ENCODE peak calls at places on chromosomes 6 and 20, in five cellular contexts. N is bronchial epithelial cell, F is foreskin fibroblast, L is heart right ventricle, E is lower lobe of right lung. V is an unnamed sample.

GRCh38 chr6:115216835-115217234 is 843.9 kb downstream of the FRK start:
- DNase-seq in N (no peak), F (no peak), E (no peak), L (no peak), V (no peak)

GRCh38 chr20:54132612-54133433 is 41.0 kb downstream of the CYP24A1 start:
- DNase-seq in F (peak), N (peak), L (no peak), E (no peak), V (no peak)

GRCh38 chr6:146968041-146968760 is 236.0 kb upstream of the STXBP5 start:
- DNase-seq in E (no peak), N (peak), L (no peak), F (peak), V (no peak)

GRCh38 chr20:39269031-39269461 is 306.9 kb downstream of the DHX35 start:
- DNase-seq in F (peak), N (peak), L (peak), E (peak), V (peak)

GRCh38 chr20:62928246-62928939 is 2.1 kb upstream of the DIDO1 start:
- DNase-seq in F (peak), L (no peak), E (peak), N (no peak), V (no peak)

GRCh38 chr6:15063253-15063853 is 182.5 kb upstream of the JARID2 start:
- DNase-seq in L (peak), N (peak), E (peak), F (peak), V (no peak)

GRCh38 chr20:60055740-60056139 is 97.5 kb downstream of the CDH26 start:
- DNase-seq in E (peak), L (peak), N (peak), F (peak), V (peak)

GRCh38 chr6:37365791-37366190 is 12.0 kb downstream of the RNF8 start:
- DNase-seq in F (peak), E (no peak), N (peak), L (no peak), V (no peak)

GRCh38 chr20:51769941-51770615 is 1.9 kb upstream of the ATP9A start:
- DNase-seq in F (peak), E (no peak), N (no peak), L (no peak), V (no peak)

GRCh38 chr6:25088513-25088912 is 152.8 kb upstream of the RIPOR2 start:
- DNase-seq in N (peak), L (no peak), E (no peak), F (peak), V (no peak)

GRCh38 chr20:50532231-50532630 is 22.0 kb downstream of the PTPN1 start:
- DNase-seq in E (no peak), F (no peak), N (no peak), L (no peak), V (no peak)

GRCh38 chr6:90284236-90284744 is 12.4 kb downstream of the BACH2 start:
- DNase-seq in F (peak), N (peak), E (no peak), L (no peak), V (no peak)

GRCh38 chr6:117441824-117442264 is 16.1 kb upstream of the ROS1 start:
- DNase-seq in L (no peak), N (peak), F (peak), E (no peak), V (no peak)

GRCh38 chr6:79115557-79115956 is 37.5 kb upstream of the PHIP start:
- DNase-seq in F (no peak), N (no peak), L (no peak), E (no peak), V (no peak)

GRCh38 chr6:15754035-15754705 is 91.3 kb upstream of the DTNBP1 start:
- DNase-seq in L (no peak), F (peak), N (peak), E (no peak), V (no peak)

GRCh38 chr20:35174458-35175216 is 2.8 kb downstream of the PROCR start:
- DNase-seq in N (no peak), E (no peak), L (no peak), F (no peak), V (peak)

GRCh38 chr20:37309290-37309689 is 19.8 kb downstream of the MANBAL start:
- DNase-seq in F (no peak), L (no peak), E (no peak), N (no peak), V (no peak)

GRCh38 chr6:45921703-45922270 is 93.9 kb downstream of the CLIC5 start:
- DNase-seq in L (peak), N (no peak), F (no peak), E (no peak), V (no peak)

DNA sequence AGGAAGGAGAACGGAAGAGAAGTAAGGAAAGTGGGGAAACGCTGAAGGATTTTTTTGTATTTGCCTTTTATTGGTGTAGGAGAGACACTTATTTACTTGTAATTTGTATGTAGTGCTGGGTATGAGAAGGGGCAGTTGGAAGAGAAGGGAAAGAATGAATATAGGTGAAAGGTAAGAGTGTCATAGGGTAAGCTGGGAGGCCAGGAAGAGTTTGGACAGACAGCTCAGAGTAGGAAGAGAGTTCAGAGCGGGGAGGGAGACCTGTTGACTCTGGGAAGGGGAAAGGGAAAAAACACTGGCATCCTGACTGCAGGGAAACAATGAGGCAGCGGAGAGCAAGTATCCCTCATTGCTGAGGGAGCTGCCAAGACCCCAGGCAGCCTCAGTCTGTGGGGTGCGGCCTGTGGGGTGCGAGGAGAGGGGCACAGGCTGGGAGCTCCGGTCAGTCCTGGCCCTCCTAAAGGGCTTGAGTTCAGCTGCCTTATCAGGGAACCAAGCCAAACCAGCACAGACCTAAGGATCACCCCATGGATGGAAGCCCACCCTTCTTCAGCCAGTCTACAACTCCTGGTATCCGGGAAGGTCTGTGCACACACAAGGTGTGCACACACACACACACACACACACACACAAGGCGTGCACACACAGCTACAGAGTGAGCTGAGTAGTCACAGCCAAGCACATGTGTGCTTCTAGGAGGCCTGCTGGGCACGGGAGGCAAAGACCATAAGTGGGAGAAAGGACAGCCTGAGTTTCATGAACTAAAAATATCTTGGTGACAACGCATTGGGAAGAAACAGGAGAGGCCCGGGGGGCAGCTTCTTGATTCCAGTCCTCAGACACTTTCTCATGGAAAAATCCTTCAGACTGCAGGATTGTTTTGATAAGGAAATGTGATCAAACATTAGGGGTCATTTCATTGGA is 2.9 kb downstream of the TRAF3IP2 start:
- DNase-seq in L (peak), N (no peak), F (peak), E (no peak), V (peak)
- H3K4me3 ChIP-seq in L (no peak), N (no peak), F (peak), E (peak), V (no peak)

DNA sequence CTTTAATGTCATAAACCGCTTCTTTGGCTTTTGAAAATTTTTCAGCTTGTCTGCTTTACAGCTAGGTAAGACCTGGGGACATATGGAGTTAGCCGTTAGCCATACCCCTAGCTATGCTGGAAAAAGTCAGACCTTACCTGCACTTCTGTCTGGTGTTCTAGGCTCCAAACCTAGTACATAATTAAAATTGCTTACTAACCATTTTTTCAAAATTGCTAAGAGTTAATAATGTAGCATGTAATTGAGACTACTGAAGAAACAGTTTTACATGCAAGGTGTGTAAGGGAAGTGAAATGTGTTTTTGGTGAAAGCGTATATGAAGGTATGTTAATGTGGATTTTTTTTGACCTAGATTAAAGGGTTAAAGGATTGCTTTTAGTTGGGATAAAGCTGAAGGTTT is 336.9 kb downstream of the RNF144B start:
- DNase-seq in N (no peak), E (no peak), F (no peak), L (no peak), V (no peak)
- H3K4me3 ChIP-seq in N (no peak), E (no peak), F (no peak), L (no peak), V (no peak)

DNA sequence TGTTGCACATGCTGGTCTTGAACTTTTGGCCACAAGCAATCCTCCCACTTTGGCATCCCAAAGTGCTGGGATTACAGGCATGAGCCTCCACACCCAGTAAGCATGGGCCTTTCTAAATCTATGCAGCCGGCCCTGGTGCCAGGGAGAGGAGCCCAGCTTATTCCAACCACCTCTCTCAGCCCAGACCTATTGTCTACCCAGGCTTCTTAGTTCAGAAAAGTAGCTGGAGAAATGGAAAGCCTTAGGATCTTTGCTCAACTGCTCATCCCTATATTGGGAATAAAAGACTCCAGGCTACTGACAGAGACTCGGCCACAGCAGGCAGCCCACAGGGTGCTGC is 7.8 kb upstream of the PCIF1 start:
- DNase-seq in L (no peak), E (no peak), F (no peak), N (no peak), V (no peak)
- H3K4me3 ChIP-seq in L (no peak), E (no peak), F (no peak), N (no peak), V (no peak)

GRCh38 chr20:1185316-1185741 is 548 bp upstream of the TMEM74B start:
- DNase-seq in N (no peak), L (no peak), F (peak), E (no peak), V (no peak)

GRCh38 chr20:1184260-1184637 is 532 bp downstream of the TMEM74B start:
- DNase-seq in F (peak), L (no peak), E (no peak), N (no peak), V (no peak)

GRCh38 chr20:1185781-1186334 is 1.1 kb upstream of the TMEM74B start:
- DNase-seq in N (peak), L (peak), E (peak), F (peak), V (no peak)

GRCh38 chr20:1183153-1183552 is 1.6 kb downstream of the TMEM74B start:
- DNase-seq in L (no peak), N (no peak), F (no peak), E (no peak), V (no peak)

DNA sequence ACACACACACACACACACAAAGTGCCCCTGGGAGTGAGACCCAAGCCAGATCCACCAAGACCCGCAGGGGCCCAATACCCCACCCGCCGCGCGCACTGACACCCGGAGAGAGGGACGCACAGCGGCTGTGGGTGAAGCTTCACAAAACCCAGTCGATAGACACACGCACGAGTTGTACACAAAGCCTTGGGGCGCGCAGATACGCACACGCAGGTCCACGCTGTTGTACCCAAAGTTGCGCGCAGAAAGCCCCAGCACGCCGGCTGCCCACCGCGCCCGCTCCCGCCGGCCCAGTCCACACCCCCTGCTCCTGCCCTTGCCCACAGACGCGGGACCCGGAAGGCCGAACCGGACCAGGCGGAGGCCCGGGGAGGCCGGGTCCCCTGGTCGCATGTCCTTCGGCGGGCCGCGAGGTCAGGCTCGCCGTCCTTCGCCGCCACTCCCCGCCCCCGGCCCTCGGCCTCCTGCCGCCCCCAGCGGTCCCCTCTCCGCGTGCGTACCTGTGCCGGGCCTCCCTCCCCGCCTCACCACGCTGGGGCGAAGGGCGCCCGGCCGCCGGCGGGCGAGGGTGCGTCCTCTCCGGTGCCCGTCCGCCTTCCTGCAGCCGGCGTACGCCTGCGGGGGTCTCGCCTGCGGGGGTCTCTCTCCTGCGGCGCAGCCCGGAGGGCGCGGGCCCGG is at the start of gene TMEM74B:
- DNase-seq in L (no peak), N (no peak), F (peak), E (no peak), V (no peak)
- H3K4me3 ChIP-seq in L (peak), N (peak), F (peak), E (peak), V (peak)

GRCh38 chr6:1850581-1851157 is 241.0 kb downstream of the FOXC1 start:
- DNase-seq in F (no peak), E (no peak), N (no peak), L (no peak), V (no peak)
- H3K4me3 ChIP-seq in F (no peak), E (no peak), N (no peak), L (no peak), V (no peak)

DNA sequence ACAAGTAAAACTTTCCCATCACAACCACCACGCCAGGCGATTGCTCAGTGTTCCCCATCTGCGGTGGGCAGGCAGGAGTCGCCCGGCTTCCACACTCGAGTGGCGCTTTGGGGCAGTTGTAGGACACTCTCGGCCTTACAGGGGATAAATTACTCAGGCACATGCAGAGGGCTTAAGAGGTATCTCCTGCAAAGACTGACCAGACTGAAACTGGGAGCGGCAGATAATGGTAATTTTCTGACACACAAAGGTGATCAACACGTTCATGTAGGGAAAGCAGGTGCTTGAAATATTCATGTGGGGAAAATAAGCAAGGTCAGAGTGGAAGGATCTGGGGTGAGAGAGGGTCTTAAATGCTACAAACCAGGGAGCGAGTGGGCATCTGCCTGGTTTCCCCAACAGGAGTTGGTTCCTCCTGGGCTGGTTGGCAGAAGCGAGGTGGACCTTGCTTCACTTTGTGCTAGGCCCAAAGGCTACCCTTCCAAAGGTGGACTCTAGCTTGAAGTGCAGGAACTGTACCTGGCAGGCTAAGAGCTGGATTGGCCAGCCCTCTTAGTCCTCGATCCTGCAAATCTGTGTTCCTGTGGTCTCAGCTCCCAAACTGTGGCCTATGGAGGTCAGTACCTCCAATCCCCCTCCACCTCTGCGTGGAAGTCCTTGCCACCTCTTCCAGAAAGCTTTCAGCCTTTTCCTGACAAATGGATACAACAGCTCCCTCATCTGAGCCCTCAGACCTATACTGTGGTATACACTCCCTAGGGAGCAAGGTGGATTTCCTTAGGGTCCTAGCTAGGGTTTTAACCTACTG is 16.7 kb downstream of the PLAGL2 start:
- DNase-seq in N (no peak), L (no peak), F (no peak), E (no peak), V (no peak)
- H3K4me3 ChIP-seq in N (peak), L (peak), F (peak), E (peak), V (peak)

GRCh38 chr6:154515808-154516207 is 5.3 kb upstream of the CNKSR3 start:
- DNase-seq in N (no peak), F (peak), E (no peak), L (no peak), V (no peak)
- H3K4me3 ChIP-seq in N (no peak), F (peak), E (no peak), L (no peak), V (peak)

GRCh38 chr6:3023663-3024483 is 24.2 kb downstream of the NQO2 start:
- DNase-seq in N (peak), F (peak), E (peak), L (peak), V (peak)
- H3K4me3 ChIP-seq in N (no peak), F (peak), E (peak), L (peak), V (peak)

GRCh38 chr6:108002365-108003221 is 44.6 kb upstream of the SEC63 start:
- DNase-seq in L (no peak), F (peak), N (peak), E (no peak), V (no peak)
- H3K4me3 ChIP-seq in L (no peak), F (no peak), N (no peak), E (no peak), V (no peak)

V was measured in kidney.